ENCODE peak calls at places on chromosome 6, in eight cellular contexts. C is AG08395, K is mesendoderm, L is spleen, Q is HuH-7.5, W is NCI-H1417, T is midbrain, D is ecto neural progenitor cell. G is an unnamed sample.

GRCh38 chr6:90440586-90441338 is 144.1 kb upstream of the BACH2 start:
- DNase-seq in Q (no peak), K (no peak), W (no peak), L (no peak), T (no peak), C (no peak), D (no peak), G (no peak)

GRCh38 chr6:74891358-74891811 is 314.5 kb downstream of the COL12A1 start:
- DNase-seq in T (no peak), L (no peak), C (peak), D (no peak), K (no peak), Q (no peak), W (no peak), G (no peak)

GRCh38 chr6:138682722-138683521 is 90.6 kb upstream of the CCDC28A start:
- DNase-seq in Q (no peak), D (no peak), K (no peak), L (no peak), W (no peak), C (peak), T (no peak), G (no peak)

GRCh38 chr6:154298297-154298696 is 58.3 kb downstream of the IPCEF1 start:
- DNase-seq in C (peak), L (no peak), W (no peak), T (peak), K (no peak), Q (no peak), D (no peak), G (no peak)

GRCh38 chr6:108114861-108115597 is 40.5 kb upstream of the OSTM1 start:
- DNase-seq in K (peak), T (no peak), L (peak), D (peak), Q (peak), W (peak), C (peak), G (peak)

GRCh38 chr6:20877008-20877937 is 343.0 kb downstream of the CDKAL1 start:
- DNase-seq in Q (peak), D (no peak), K (peak), L (no peak), T (no peak), W (no peak), C (peak), G (no peak)

GRCh38 chr6:165447141-165447540 is 137.7 kb upstream of the C6orf118 start:
- DNase-seq in K (no peak), W (no peak), T (no peak), L (no peak), C (no peak), D (no peak), Q (no peak), G (no peak)

GRCh38 chr6:163347021-163347446 is 67.5 kb upstream of the QKI start:
- DNase-seq in Q (no peak), T (no peak), C (no peak), L (no peak), K (no peak), W (no peak), D (no peak), G (no peak)

GRCh38 chr6:146950351-146950835 is 253.8 kb upstream of the STXBP5 start:
- DNase-seq in Q (peak), C (no peak), W (no peak), L (no peak), D (no peak), K (no peak), T (no peak), G (no peak)

GRCh38 chr6:44002071-44002590 is 125.1 kb downstream of the MRPL14 start:
- DNase-seq in D (peak), T (no peak), Q (no peak), W (peak), K (no peak), C (no peak), L (peak), G (no peak)

GRCh38 chr6:56683882-56684281 is 41.2 kb upstream of the DST start:
- DNase-seq in Q (no peak), K (no peak), W (peak), C (peak), T (no peak), L (no peak), D (no peak), G (no peak)

GRCh38 chr6:112485813-112486212 is 138.7 kb downstream of the RFPL4B start:
- DNase-seq in T (no peak), W (no peak), L (no peak), Q (no peak), D (no peak), C (peak), K (no peak), G (no peak)

GRCh38 chr6:79601020-79601609 is 30.0 kb upstream of the SH3BGRL2 start:
- DNase-seq in L (no peak), W (no peak), K (no peak), Q (no peak), T (no peak), C (no peak), D (no peak), G (no peak)

GRCh38 chr6:56343295-56343694 is 95.9 kb upstream of the COL21A1 start:
- DNase-seq in C (peak), W (no peak), T (no peak), D (no peak), K (no peak), L (no peak), Q (no peak), G (no peak)

GRCh38 chr6:141123084-141123483 is 1009.6 kb upstream of the GJE1 start:
- DNase-seq in L (no peak), D (no peak), W (no peak), Q (no peak), K (no peak), C (no peak), T (no peak), G (no peak)

GRCh38 chr6:32933661-32934085 is 7.2 kb downstream of the HLA-DMB start:
- DNase-seq in D (peak), K (peak), C (peak), L (peak), W (peak), Q (peak), T (peak), G (peak)

GRCh38 chr6:98044168-98044567 is 761.2 kb upstream of the MMS22L start:
- DNase-seq in K (no peak), Q (no peak), C (no peak), T (no peak), D (no peak), L (no peak), W (peak), G (no peak)

GRCh38 chr6:70806086-70806485 is 138.4 kb downstream of the SMAP1 start:
- DNase-seq in K (no peak), T (no peak), D (no peak), Q (no peak), W (no peak), C (no peak), L (no peak), G (no peak)

GRCh38 chr6:48087448-48087847 is 23.5 kb downstream of the PTCHD4 start:
- DNase-seq in K (peak), C (no peak), T (no peak), Q (no peak), D (no peak), W (peak), L (no peak), G (no peak)

GRCh38 chr6:5645903-5646302 is 360.8 kb downstream of the NRN1 start:
- DNase-seq in D (no peak), K (no peak), L (no peak), T (no peak), C (no peak), Q (no peak), W (no peak), G (no peak)

GRCh38 chr6:33123732-33124524 is 48.1 kb downstream of the HLA-DPB1 start:
- DNase-seq in D (no peak), K (peak), L (no peak), T (peak), C (peak), W (peak), Q (no peak), G (no peak)

GRCh38 chr6:26311012-26311384 is 54.0 kb upstream of the BTN3A2 start:
- DNase-seq in W (peak), L (no peak), C (no peak), Q (no peak), T (peak), K (peak), D (no peak), G (no peak)

GRCh38 chr6:6659600-6660327 is 71.2 kb downstream of the LY86 start:
- DNase-seq in L (no peak), C (no peak), W (no peak), K (no peak), Q (no peak), T (peak), D (no peak), G (no peak)

GRCh38 chr6:28136585-28137457 is 4.9 kb upstream of the ZKSCAN8 start:
- DNase-seq in K (peak), D (peak), Q (peak), T (peak), C (peak), L (peak), W (peak), G (peak)

GRCh38 chr6:111105578-111105977 is 18.3 kb downstream of the SLC16A10 start:
- DNase-seq in D (no peak), W (peak), C (no peak), T (no peak), K (no peak), L (no peak), Q (peak), G (peak)

GRCh38 chr6:148520109-148520841 is 177.6 kb downstream of the SASH1 start:
- DNase-seq in Q (no peak), K (no peak), T (no peak), L (peak), C (no peak), W (no peak), D (no peak), G (no peak)

GRCh38 chr6:28923318-28924102 is at the start of gene TRIM27:
- DNase-seq in C (peak), W (peak), Q (peak), K (peak), T (peak), L (peak), D (peak), G (peak)

GRCh38 chr6:53635322-53635721 is 30.2 kb downstream of the KLHL31 start:
- DNase-seq in W (no peak), C (no peak), K (no peak), D (no peak), Q (no peak), L (no peak), T (peak), G (no peak)

GRCh38 chr6:27206806-27207205 is 40.7 kb upstream of the PRSS16 start:
- DNase-seq in D (no peak), Q (no peak), T (no peak), L (no peak), W (no peak), C (no peak), K (no peak), G (no peak)

GRCh38 chr6:113306552-113307145 is 550.5 kb upstream of the MARCKS start:
- DNase-seq in W (peak), C (no peak), T (no peak), D (peak), L (peak), Q (no peak), K (peak), G (peak)

GRCh38 chr6:144647406-144647964 is 362.4 kb downstream of the UTRN start:
- DNase-seq in W (no peak), L (no peak), K (peak), Q (no peak), T (no peak), C (no peak), D (no peak), G (no peak)

GRCh38 chr6:155738602-155739001 is 283.0 kb upstream of the NOX3 start:
- DNase-seq in D (no peak), Q (no peak), C (no peak), T (no peak), W (no peak), L (no peak), K (no peak), G (no peak)

GRCh38 chr6:98839788-98840361 is 5.5 kb downstream of the POU3F2 start:
- DNase-seq in K (peak), C (no peak), W (peak), Q (peak), L (no peak), D (peak), T (peak), G (no peak)

GRCh38 chr6:146990821-146991798 is 213.1 kb upstream of the STXBP5 start:
- DNase-seq in K (no peak), D (no peak), L (no peak), W (no peak), Q (no peak), T (no peak), C (no peak), G (no peak)

GRCh38 chr6:51531623-51532022 is 555.8 kb downstream of the PKHD1 start:
- DNase-seq in Q (no peak), C (no peak), T (no peak), D (no peak), K (peak), L (no peak), W (peak), G (no peak)

GRCh38 chr6:124819340-124819739 is 142.9 kb upstream of the RNF217 start:
- DNase-seq in D (no peak), T (no peak), K (no peak), L (no peak), C (no peak), W (no peak), Q (no peak), G (no peak)

GRCh38 chr6:170097505-170098427 is 193.1 kb downstream of the DLL1 start:
- DNase-seq in K (no peak), C (no peak), L (peak), W (peak), Q (no peak), T (no peak), D (peak), G (peak)

GRCh38 chr6:35496851-35497570 is at the start of gene TEAD3:
- DNase-seq in Q (peak), K (peak), T (peak), W (no peak), D (peak), C (peak), L (peak), G (peak)

G was measured in Right ventricle myocardium inferior.